ENCODE peak calls at places on chromosomes 7 and 10, in five cellular contexts. U, A, G, S and Z are unnamed samples.

GRCh38 chr10:7231420-7232414 is 179.1 kb downstream of the SFMBT2 start:
- DNase-seq in U (no peak), G (no peak), A (peak; percentile 45), S (no peak), Z (no peak)

GRCh38 chr10:43076311-43076875 is 476 bp upstream of the RET start:
- DNase-seq in A (no peak), S (no peak), U (peak; percentile 67), G (no peak), Z (peak; percentile 60)

GRCh38 chr10:80289451-80290287 is at the start of gene MAT1A:
- DNase-seq in A (peak; percentile 30), G (no peak), U (no peak), S (peak; percentile 84), Z (peak; percentile 85)

GRCh38 chr7:103573479-103574058 is 127.6 kb upstream of the SLC26A5 start:
- DNase-seq in U (no peak), S (peak; percentile 7), A (peak; percentile 48), G (no peak), Z (peak; percentile 56)

GRCh38 chr7:81776972-81777371 is 7.1 kb upstream of the HGF start:
- DNase-seq in A (no peak), S (peak; percentile 0), G (no peak), U (no peak), Z (peak; percentile 36)

GRCh38 chr7:29684787-29685650 is 121.3 kb upstream of the WIPF3 start:
- DNase-seq in A (peak; percentile 79), U (peak; percentile 86), G (no peak), S (peak; percentile 56), Z (peak; percentile 81)

GRCh38 chr10:17432738-17433137 is 21.7 kb downstream of the ST8SIA6 start:
- DNase-seq in S (no peak), G (no peak), U (peak; percentile 1), A (no peak), Z (no peak)

GRCh38 chr7:44769381-44770209 is 20.9 kb downstream of the ZMIZ2 start:
- DNase-seq in G (peak; percentile 80), U (no peak), A (no peak), S (no peak), Z (peak; percentile 27)

GRCh38 chr7:38942431-38943051 is 33.5 kb upstream of the VPS41 start:
- DNase-seq in G (no peak), U (no peak), S (no peak), A (no peak), Z (no peak)

GRCh38 chr7:95582578-95583293 is 13.6 kb downstream of the PDK4 start:
- DNase-seq in U (no peak), A (no peak), S (no peak), G (no peak), Z (no peak)

GRCh38 chr10:44995914-44996633 is 4.6 kb upstream of the ZNF22 start:
- DNase-seq in S (peak; percentile 94), A (no peak), U (peak; percentile 38), G (no peak), Z (no peak)

GRCh38 chr10:125337510-125337909 is 177.1 kb upstream of the CTBP2 start:
- DNase-seq in A (no peak), U (no peak), S (no peak), G (no peak), Z (peak; percentile 67)

GRCh38 chr10:100327007-100327700 is 2.9 kb downstream of the PKD2L1 start:
- DNase-seq in A (no peak), U (no peak), S (no peak), G (peak; percentile 90), Z (no peak)

GRCh38 chr10:5946786-5947185 is 30.6 kb downstream of the IL15RA start:
- DNase-seq in S (no peak), G (no peak), A (no peak), U (no peak), Z (no peak)

GRCh38 chr7:50149364-50149763 is 56.3 kb upstream of the ZPBP start:
- DNase-seq in A (no peak), G (no peak), U (no peak), S (no peak), Z (no peak)
- TF ChIP-seq CREB1 in A (no peak), G (no peak), U (no peak), S (no peak), Z (no peak)

GRCh38 chr7:20793258-20793657 is 6.6 kb upstream of the SP8 start:
- DNase-seq in S (no peak), A (no peak), U (no peak), G (no peak), Z (peak; percentile 51)

GRCh38 chr7:20793686-20794394 is 7.2 kb upstream of the SP8 start:
- DNase-seq in S (no peak), A (peak; percentile 27), G (no peak), U (no peak), Z (peak; percentile 60)

GRCh38 chr7:20795361-20795760 is 8.7 kb upstream of the SP8 start:
- DNase-seq in A (no peak), G (no peak), S (no peak), U (peak; percentile 63), Z (peak; percentile 56)

GRCh38 chr7:20795881-20796280 is 9.2 kb upstream of the SP8 start:
- DNase-seq in S (no peak), G (no peak), U (no peak), A (no peak), Z (peak; percentile 94)

DNA sequence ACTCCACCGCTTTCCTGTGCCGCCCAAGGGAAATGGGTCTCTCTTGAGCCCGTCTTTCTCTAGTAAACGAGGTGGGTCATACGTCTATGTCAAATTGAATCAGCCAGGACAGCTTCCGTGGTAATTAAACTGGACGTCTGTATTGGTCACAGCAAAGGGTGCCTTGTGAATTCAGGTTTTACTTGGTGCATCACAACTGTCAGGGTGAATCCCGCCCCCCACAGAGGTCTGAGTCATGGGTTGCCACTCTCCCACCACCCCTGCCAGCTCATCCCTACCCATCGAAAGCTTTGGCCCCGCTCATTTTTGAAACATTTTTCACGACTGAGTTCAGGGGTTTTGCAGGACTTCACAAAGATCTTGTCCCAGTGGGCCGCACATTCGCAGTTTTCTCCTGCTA is 8.0 kb upstream of the SP8 start:
- DNase-seq in S (no peak), A (no peak), G (no peak), U (no peak), Z (peak; percentile 31)
- H3K27me3 ChIP-seq in S (peaks cover 80% of the 10 kb centered on the region), A (peaks cover 16% of the 10 kb centered on the region), G (peaks cover 5% of the 10 kb centered on the region), U (peaks cover 31% of the 10 kb centered on the region), Z (peaks cover 68% of the 10 kb centered on the region)

DNA sequence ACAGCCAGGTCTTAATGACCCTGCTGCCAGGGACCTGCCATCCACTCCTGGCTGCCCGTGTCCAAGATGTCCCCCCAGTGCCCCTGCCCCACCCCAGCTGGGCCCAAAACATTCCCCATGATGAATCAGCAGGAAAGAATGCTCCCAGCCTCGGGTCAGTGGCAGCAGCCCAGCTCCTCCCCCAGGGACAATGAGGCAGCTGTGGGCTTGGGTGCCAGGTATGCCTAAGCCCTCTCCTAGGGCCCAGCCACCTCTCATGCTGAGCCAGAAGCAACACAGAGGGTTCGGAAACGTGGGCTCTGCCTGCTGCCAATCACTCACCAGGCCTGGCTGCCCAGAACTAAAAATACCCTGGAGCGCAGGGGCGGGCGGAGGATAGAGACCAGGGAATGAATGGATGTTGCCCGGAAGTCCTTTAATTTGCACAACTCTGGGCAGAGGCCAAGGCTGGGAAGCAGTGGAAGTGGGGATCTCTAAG is 1.5 kb upstream of the LOXL4 start:
- DNase-seq in G (no peak), U (no peak), A (no peak), S (peak; percentile 83), Z (peak; percentile 56)
- TF ChIP-seq CREB1 in G (no peak), U (no peak), A (no peak), S (no peak), Z (no peak)

DNA sequence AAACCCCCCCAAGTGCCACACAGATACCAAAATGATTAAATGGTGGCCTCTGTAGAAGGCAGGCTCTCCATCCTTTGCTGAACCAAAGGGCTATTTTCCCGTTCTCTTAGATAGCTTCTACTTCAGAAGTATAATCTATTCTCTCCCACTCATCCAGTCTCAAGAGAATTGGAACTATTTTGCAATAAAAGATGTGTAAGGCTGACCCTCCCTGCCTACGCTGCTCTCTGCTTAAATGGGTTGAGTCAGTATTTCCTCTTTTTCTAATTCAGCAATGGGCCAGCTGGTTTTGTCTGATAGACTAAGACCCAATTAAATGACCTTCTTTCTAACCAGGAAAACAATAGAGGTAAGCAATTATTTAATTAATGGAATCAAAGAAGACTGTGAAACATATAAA is 171.5 kb downstream of the ZNF365 start:
- DNase-seq in S (no peak), A (no peak), G (no peak), U (no peak), Z (no peak)
- H3K27me3 ChIP-seq in S (no peaks in the 10 kb centered on the region), A (no peaks in the 10 kb centered on the region), G (no peaks in the 10 kb centered on the region), U (no peaks in the 10 kb centered on the region), Z (no peaks in the 10 kb centered on the region)

DNA sequence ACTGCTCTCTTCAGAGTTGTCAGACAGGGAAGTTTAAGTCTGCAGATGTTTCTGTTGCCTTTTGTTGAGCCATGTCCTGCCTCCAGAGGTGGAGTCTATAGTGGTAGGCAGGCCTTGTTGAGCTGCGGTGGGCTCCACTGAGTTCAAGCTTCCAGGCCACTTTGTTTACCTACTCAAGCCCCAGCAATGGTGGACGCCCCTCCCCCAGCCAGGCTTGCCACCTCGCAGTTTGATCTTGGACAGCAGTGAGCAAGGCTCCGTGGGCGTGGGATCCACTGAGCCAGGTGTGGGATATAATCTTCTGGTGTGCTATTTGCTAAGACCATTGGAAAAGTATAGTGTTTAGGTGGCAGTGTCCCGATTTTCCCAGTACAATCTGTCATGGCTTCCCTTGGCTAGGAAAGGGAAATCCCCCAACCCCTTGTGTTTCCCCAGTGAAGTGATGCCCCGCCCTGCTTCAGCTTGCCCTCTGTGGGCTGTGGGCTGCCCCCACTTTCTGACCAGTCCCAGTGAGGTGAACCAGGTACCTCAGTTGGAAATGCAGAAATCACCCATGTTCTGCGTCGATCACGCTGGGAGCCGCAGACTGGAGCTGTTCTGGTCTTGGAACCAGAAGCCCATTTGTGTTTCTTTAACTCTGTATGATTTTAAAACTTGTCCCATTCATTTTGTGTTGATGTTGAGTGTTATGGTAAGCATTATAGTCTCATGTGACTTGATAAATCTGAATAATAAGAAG is 89.2 kb upstream of the CALCR start:
- DNase-seq in G (no peak), S (no peak), A (no peak), U (no peak), Z (no peak)
- TF ChIP-seq CREB1 in G (no peak), S (no peak), A (no peak), U (no peak), Z (no peak)

GRCh38 chr7:106047146-106047545 is 65.0 kb downstream of the SYPL1 start:
- DNase-seq in A (no peak), G (no peak), U (no peak), S (no peak), Z (no peak)
- H3K27me3 ChIP-seq in A (peaks cover 65% of the 10 kb centered on the region), G (peaks cover 1% of the 10 kb centered on the region), U (no peaks in the 10 kb centered on the region), S (peaks cover 18% of the 10 kb centered on the region), Z (no peaks in the 10 kb centered on the region)